ENCODE peak calls at places on chromosomes 2 and 18, in five cellular contexts. P is stimulated activated naive CD8-positive, alpha-beta T cell treated with anti-CD3 and anti-CD28 coated beads, Interleukin-15, Interleukin-2, amounts not matched to agents 100 U/mL and 50 U/mL, for 24 hours; J is AG08395; F is HEK293T; B is H9. A is an unnamed sample.

GRCh38 chr2:109284816-109285215 is 155.8 kb downstream of the SH3RF3 start:
- DNase-seq in P (no peak), J (peak), F (no peak), B (no peak), A (no peak)

GRCh38 chr2:85504434-85505261 is 34.3 kb upstream of the MAT2A start:
- DNase-seq in P (no peak), J (peak), F (no peak), B (no peak), A (no peak)

GRCh38 chr18:23716966-23717365 is 27.7 kb downstream of the LAMA3 start:
- DNase-seq in P (no peak), J (no peak), F (no peak), B (no peak), A (no peak)

GRCh38 chr2:240155080-240156025 is 14.9 kb upstream of the OTOS start:
- DNase-seq in P (no peak), J (no peak), F (no peak), B (no peak), A (peak)

GRCh38 chr2:211373203-211373602 is 816.8 kb downstream of the CPS1 start:
- DNase-seq in P (no peak), J (no peak), F (no peak), B (no peak), A (no peak)

GRCh38 chr2:241842620-241843211 is 16.0 kb downstream of the PDCD1 start:
- DNase-seq in P (peak), J (no peak), F (no peak), B (peak), A (peak)

GRCh38 chr2:75292826-75293225 is 93.5 kb upstream of the TACR1 start:
- DNase-seq in P (no peak), J (peak), F (no peak), B (no peak), A (no peak)

GRCh38 chr2:31221549-31221948 is 4.2 kb upstream of the CAPN14 start:
- DNase-seq in P (no peak), J (no peak), F (no peak), B (peak), A (no peak)

GRCh38 chr2:44135771-44136170 is 32.9 kb upstream of the PPM1B start:
- DNase-seq in P (no peak), J (no peak), F (no peak), B (no peak), A (no peak)

GRCh38 chr2:66839551-66840320 is 404.8 kb downstream of the MEIS1 start:
- DNase-seq in P (no peak), J (peak), F (no peak), B (no peak), A (no peak)

GRCh38 chr2:9830685-9831410 is 12.4 kb upstream of the TAF1B start:
- DNase-seq in P (no peak), J (no peak), F (no peak), B (no peak), A (no peak)

GRCh38 chr2:101802329-101802728 is 104.8 kb downstream of the MAP4K4 start:
- DNase-seq in P (no peak), J (no peak), F (no peak), B (no peak), A (no peak)

GRCh38 chr18:42736074-42736473 is 379.4 kb downstream of the RIT2 start:
- DNase-seq in P (no peak), J (no peak), F (no peak), B (no peak), A (no peak)

GRCh38 chr2:222656544-222657446 is 903 bp upstream of the FARSB start:
- DNase-seq in P (no peak), J (no peak), F (no peak), B (no peak), A (peak)

GRCh38 chr2:161136696-161137324 is 23.4 kb upstream of the TANK start:
- DNase-seq in P (peak), J (peak), F (no peak), B (no peak), A (no peak)

GRCh38 chr2:29747786-29748470 is 173.5 kb downstream of the ALK start:
- DNase-seq in P (peak), J (peak), F (no peak), B (no peak), A (no peak)

GRCh38 chr2:23901966-23902942 is 24.7 kb downstream of the ATAD2B start:
- DNase-seq in P (no peak), J (peak), F (no peak), B (no peak), A (no peak)

GRCh38 chr2:210195066-210195852 is 24.1 kb upstream of the KANSL1L start:
- DNase-seq in P (no peak), J (peak), F (peak), B (no peak), A (no peak)

GRCh38 chr18:9751371-9752031 is 43.4 kb downstream of the RAB31 start:
- DNase-seq in P (no peak), J (no peak), F (no peak), B (no peak), A (no peak)

GRCh38 chr2:159201321-159202063 is 85.0 kb downstream of the WDSUB1 start:
- DNase-seq in P (peak), J (peak), F (no peak), B (no peak), A (no peak)

GRCh38 chr2:96762529-96763253 is 2.0 kb downstream of the CNNM4 start:
- DNase-seq in P (no peak), J (no peak), F (no peak), B (peak), A (peak)

GRCh38 chr2:220489116-220489515 is 861.7 kb downstream of the SLC4A3 start:
- DNase-seq in P (no peak), J (no peak), F (no peak), B (no peak), A (no peak)

GRCh38 chr18:79951545-79952456 is at the start of gene SLC66A2:
- DNase-seq in P (peak), J (peak), F (peak), B (peak), A (peak)

GRCh38 chr2:240896871-240897692 is 1.1 kb upstream of the MAB21L4 start:
- DNase-seq in P (no peak), J (no peak), F (no peak), B (no peak), A (peak)

GRCh38 chr2:222594679-222595078 is 61.2 kb downstream of the FARSB start:
- DNase-seq in P (no peak), J (peak), F (no peak), B (no peak), A (no peak)

GRCh38 chr18:62982600-62983251 is 267.4 kb downstream of the PHLPP1 start:
- DNase-seq in P (peak), J (peak), F (peak), B (peak), A (peak)

GRCh38 chr2:121245913-121246312 is 39.1 kb downstream of the TFCP2L1 start:
- DNase-seq in P (no peak), J (no peak), F (no peak), B (no peak), A (no peak)

GRCh38 chr2:100136310-100136709 is 6.1 kb downstream of the AFF3 start:
- DNase-seq in P (no peak), J (no peak), F (no peak), B (no peak), A (no peak)

GRCh38 chr18:45538444-45538843 is 76.8 kb upstream of the SLC14A2 start:
- DNase-seq in P (no peak), J (no peak), F (no peak), B (no peak), A (no peak)

GRCh38 chr2:144950874-144951560 is 431.1 kb upstream of the ZEB2 start:
- DNase-seq in P (no peak), J (peak), F (no peak), B (no peak), A (no peak)

GRCh38 chr2:242041816-242042215 is 172.3 kb downstream of the RTP5 start:
- DNase-seq in P (no peak), J (no peak), F (no peak), B (peak), A (no peak)

GRCh38 chr2:152566728-152567069 is 150.6 kb downstream of the PRPF40A start:
- DNase-seq in P (no peak), J (no peak), F (no peak), B (no peak), A (no peak)

GRCh38 chr18:79275992-79276391 is 119.7 kb upstream of the NFATC1 start:
- DNase-seq in P (no peak), J (no peak), F (no peak), B (no peak), A (no peak)

GRCh38 chr2:119233326-119234020 is 9.8 kb downstream of the STEAP3 start:
- DNase-seq in P (no peak), J (peak), F (no peak), B (no peak), A (no peak)

GRCh38 chr2:130720036-130720435 is 8.8 kb upstream of the GPR148 start:
- DNase-seq in P (no peak), J (no peak), F (no peak), B (no peak), A (no peak)

GRCh38 chr18:8890957-8891464 is 185.7 kb downstream of the MTCL1 start:
- DNase-seq in P (no peak), J (peak), F (peak), B (peak), A (peak)

GRCh38 chr2:31675485-31675901 is 94.8 kb upstream of the SRD5A2 start:
- DNase-seq in P (no peak), J (no peak), F (peak), B (peak), A (peak)

GRCh38 chr2:179274749-179275148 is 10.1 kb upstream of the SESTD1 start:
- DNase-seq in P (no peak), J (no peak), F (no peak), B (no peak), A (no peak)

GRCh38 chr2:46236876-46237859 is 60.0 kb upstream of the EPAS1 start:
- DNase-seq in P (no peak), J (no peak), F (no peak), B (no peak), A (no peak)

GRCh38 chr18:5729983-5730699 is 165.2 kb downstream of the TMEM200C start:
- DNase-seq in P (no peak), J (no peak), F (no peak), B (no peak), A (no peak)

A was measured in H7.